ENCODE peak calls at places on chromosome 21, in ten cellular contexts. Y is stimulated activated CD4-positive, alpha-beta T cell treated with anti-CD3 and anti-CD28 coated beads, Interleukin-1b, Interleukin-23, amount 100 ng/mL, for 4 hours; O is mucosa of gallbladder; B is central memory CD4-positive, alpha-beta T cell; D is stimulated activated effector memory CD8-positive, alpha-beta T cell treated with anti-CD3 and anti-CD28 coated beads, Interleukin-12 subunit alpha, Interleukin-12 subunit beta, amount 100 ng/mL, for 72 hours; J is osteoblast; H is RCC 7860; P is NCI-H1105; A is thoracic aorta; L is M059J. I is an unnamed sample.

GRCh38 chr21:14243877-14244276 is 27.9 kb downstream of the RBM11 start:
- DNase-seq in Y (no peak), O (no peak), B (no peak), D (no peak), J (no peak), H (no peak), P (no peak), A (no peak), L (no peak), I (no peak)

GRCh38 chr21:25867041-25867440 is 132.3 kb downstream of the GABPA start:
- DNase-seq in Y (no peak), O (no peak), B (no peak), D (no peak), J (peak), H (no peak), P (no peak), A (no peak), L (no peak), I (no peak)

GRCh38 chr21:34126691-34127090 is 53.3 kb downstream of the MRPS6 start:
- DNase-seq in Y (no peak), O (no peak), B (no peak), D (no peak), J (no peak), H (no peak), P (no peak), A (no peak), L (no peak), I (no peak)

GRCh38 chr21:42347601-42348327 is 3.0 kb downstream of the TFF2 start:
- DNase-seq in Y (no peak), O (no peak), B (no peak), D (no peak), J (no peak), H (no peak), P (no peak), A (no peak), L (no peak), I (no peak)

GRCh38 chr21:38258803-38259485 is 2.2 kb downstream of the KCNJ15 start:
- DNase-seq in Y (no peak), O (no peak), B (no peak), D (no peak), J (peak), H (peak), P (no peak), A (no peak), L (peak), I (no peak)

GRCh38 chr21:31158789-31159581 is 120.7 kb upstream of the KRTAP19-8 start:
- DNase-seq in Y (no peak), O (no peak), B (peak), D (no peak), J (no peak), H (no peak), P (no peak), A (no peak), L (no peak), I (no peak)

GRCh38 chr21:37032877-37033471 is 26.5 kb downstream of the RIPPLY3 start:
- DNase-seq in Y (no peak), O (no peak), B (no peak), D (no peak), J (peak), H (peak), P (no peak), A (no peak), L (peak), I (no peak)

GRCh38 chr21:32413697-32414578 is 1.4 kb downstream of the EVA1C start:
- DNase-seq in Y (no peak), O (no peak), B (no peak), D (no peak), J (peak), H (no peak), P (no peak), A (no peak), L (peak), I (no peak)

I was measured in GM12891.